ENCODE peak calls at places on chromosomes 4 and X, in eight cellular contexts. J, W, S, O, V, M, D and A are unnamed samples.

GRCh38 chr4:116015062-116015461 is 901.6 kb upstream of the NDST4 start:
- DNase-seq in J (no peak), W (no peak), S (no peak), O (no peak), V (no peak), M (no peak), D (no peak), A (no peak)

GRCh38 chr4:102139932-102140331 is 205.3 kb downstream of the SLC39A8 start:
- DNase-seq in J (no peak), W (no peak), S (no peak), O (no peak), V (no peak), M (no peak), D (no peak), A (no peak)

GRCh38 chrX:101411984-101412383 is 4.0 kb downstream of the HNRNPH2 start:
- DNase-seq in J (no peak), W (no peak), S (no peak), O (no peak), V (no peak), M (no peak), D (no peak), A (no peak)

GRCh38 chrX:116749943-116750342 is 287.2 kb upstream of the CT83 start:
- DNase-seq in J (no peak), W (no peak), S (no peak), O (no peak), V (no peak), M (no peak), D (no peak), A (no peak)

GRCh38 chrX:103825881-103826280 is 6.2 kb downstream of the RAB9B start:
- DNase-seq in J (no peak), W (no peak), S (no peak), O (no peak), V (no peak), M (no peak), D (no peak), A (no peak)

GRCh38 chrX:29617725-29618124 is 597.6 kb upstream of the MAGEB2 start:
- DNase-seq in J (no peak), W (no peak), S (no peak), O (no peak), V (no peak), M (no peak), D (peak; percentile 1), A (no peak)

GRCh38 chrX:71637253-71637618 is 18.9 kb upstream of the CXCR3 start:
- DNase-seq in J (no peak), W (no peak), S (no peak), O (peak; percentile 2), V (no peak), M (no peak), D (peak; percentile 67), A (no peak)

GRCh38 chr4:169315530-169316306 is 45.0 kb upstream of the SH3RF1 start:
- DNase-seq in J (no peak), W (no peak), S (no peak), O (peak; percentile 50), V (no peak), M (no peak), D (peak; percentile 47), A (no peak)

GRCh38 chr4:3858765-3859388 is 92.7 kb downstream of the ADRA2C start:
- DNase-seq in J (no peak), W (no peak), S (no peak), O (no peak), V (no peak), M (no peak), D (no peak), A (no peak)

GRCh38 chr4:138158746-138159297 is 83.3 kb downstream of the SLC7A11 start:
- DNase-seq in J (no peak), W (no peak), S (no peak), O (peak; percentile 62), V (no peak), M (no peak), D (peak; percentile 85), A (no peak)

GRCh38 chr4:5374994-5375393 is 323.7 kb downstream of the STK32B start:
- DNase-seq in J (no peak), W (no peak), S (no peak), O (no peak), V (no peak), M (no peak), D (no peak), A (no peak)

GRCh38 chr4:139247241-139247640 is 32.8 kb downstream of the MGARP start:
- DNase-seq in J (no peak), W (no peak), S (no peak), O (no peak), V (no peak), M (no peak), D (peak; percentile 34), A (no peak)

GRCh38 chrX:129932792-129933321 is 26.9 kb downstream of the UTP14A start:
- DNase-seq in J (peak; percentile 81), W (peak; percentile 76), S (no peak), O (peak; percentile 32), V (peak; percentile 31), M (peak; percentile 36), D (peak; percentile 48), A (no peak)

GRCh38 chr4:84937381-84937977 is 29.0 kb downstream of the WDFY3 start:
- DNase-seq in J (no peak), W (no peak), S (no peak), O (no peak), V (no peak), M (no peak), D (no peak), A (no peak)

GRCh38 chr4:94757192-94758140 is at the start of gene BMPR1B:
- DNase-seq in J (peak; percentile 39), W (peak; percentile 83), S (no peak), O (peak; percentile 83), V (no peak), M (no peak), D (peak; percentile 82), A (peak; percentile 65)

GRCh38 chr4:160675550-160675949 is 1488.2 kb downstream of the FSTL5 start:
- DNase-seq in J (no peak), W (no peak), S (no peak), O (no peak), V (no peak), M (no peak), D (no peak), A (no peak)

GRCh38 chr4:123399638-123400358 is 3.2 kb downstream of the SPRY1 start:
- DNase-seq in J (no peak), W (no peak), S (peak; percentile 27), O (peak; percentile 54), V (peak; percentile 37), M (no peak), D (peak; percentile 50), A (no peak)

GRCh38 chr4:156594619-156595018 is 377.0 kb downstream of the PDGFC start:
- DNase-seq in J (no peak), W (peak; percentile 69), S (no peak), O (no peak), V (peak; percentile 34), M (peak; percentile 36), D (no peak), A (peak; percentile 69)

GRCh38 chr4:123878976-123879375 is 482.4 kb downstream of the SPRY1 start:
- DNase-seq in J (no peak), W (no peak), S (no peak), O (no peak), V (no peak), M (no peak), D (no peak), A (no peak)

DNA sequence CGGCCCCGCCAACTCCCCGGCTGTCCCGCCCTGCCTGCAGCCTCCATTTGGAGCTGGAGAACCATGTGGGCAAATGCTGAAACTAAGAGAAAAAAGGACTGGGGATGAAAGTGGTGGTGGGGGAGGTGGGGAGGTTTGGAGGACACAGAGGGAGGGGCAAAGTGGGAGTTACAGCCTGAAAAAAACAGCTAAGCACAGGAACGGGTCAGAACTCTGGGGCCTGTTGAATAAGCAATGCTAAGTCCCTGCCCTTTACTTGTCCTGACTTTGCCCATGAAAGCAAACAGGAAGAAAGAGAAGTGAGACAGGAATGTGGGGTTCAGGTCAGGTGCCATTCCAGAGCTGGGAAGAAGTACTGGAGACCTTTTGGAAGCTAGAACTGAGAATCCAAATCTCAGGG is 3.4 kb upstream of the GSX2 start:
- DNase-seq in J (no peak), W (no peak), S (no peak), O (no peak), V (no peak), M (no peak), D (no peak), A (no peak)
- H3K27me3 ChIP-seq in J (peaks cover 14% of the 10 kb centered on the region), W (no peaks in the 10 kb centered on the region), S (peaks cover 43% of the 10 kb centered on the region), O (peaks cover 45% of the 10 kb centered on the region), V (no peaks in the 10 kb centered on the region), M (peaks cover 86% of the 10 kb centered on the region), D (peaks cover 22% of the 10 kb centered on the region), A (no peaks in the 10 kb centered on the region)

GRCh38 chr4:1004557-1005485 is 6.6 kb upstream of the FGFRL1 start:
- DNase-seq in J (peak; percentile 75), W (no peak), S (no peak), O (no peak), V (no peak), M (no peak), D (no peak), A (no peak)
- H3K27me3 ChIP-seq in J (peaks cover 18% of the 10 kb centered on the region), W (no peaks in the 10 kb centered on the region), S (no peaks in the 10 kb centered on the region), O (peaks cover 20% of the 10 kb centered on the region), V (no peaks in the 10 kb centered on the region), M (peaks cover 62% of the 10 kb centered on the region), D (peaks cover 28% of the 10 kb centered on the region), A (peaks cover 7% of the 10 kb centered on the region)

DNA sequence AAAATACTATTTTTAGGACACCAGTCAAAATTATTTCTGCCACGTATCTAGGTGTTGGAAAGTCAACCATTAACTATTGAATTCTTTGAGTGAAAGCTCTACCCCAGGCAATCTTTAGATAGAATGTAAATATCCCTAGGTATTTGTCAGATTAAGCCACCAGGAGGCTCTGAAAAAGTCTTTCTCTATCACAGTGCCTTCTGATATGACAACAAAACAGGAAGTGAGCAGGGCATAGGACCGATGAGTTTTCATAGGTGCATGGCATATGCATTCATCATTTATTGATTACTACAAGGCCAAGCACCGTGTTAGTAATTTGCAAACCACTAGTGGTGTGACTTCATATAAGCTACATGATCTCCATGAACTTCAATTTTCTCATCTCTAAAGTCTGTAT is 333.6 kb upstream of the F9 start:
- DNase-seq in J (no peak), W (no peak), S (peak; percentile 23), O (no peak), V (no peak), M (no peak), D (no peak), A (no peak)
- H3K27me3 ChIP-seq in J (no peaks in the 10 kb centered on the region), W (no peaks in the 10 kb centered on the region), S (no peaks in the 10 kb centered on the region), O (peaks cover 4% of the 10 kb centered on the region), V (no peaks in the 10 kb centered on the region), M (no peaks in the 10 kb centered on the region), D (no peaks in the 10 kb centered on the region), A (no peaks in the 10 kb centered on the region)

GRCh38 chrX:106957856-106958255 is 37.7 kb downstream of the CLDN2 start:
- DNase-seq in J (no peak), W (no peak), S (no peak), O (no peak), V (no peak), M (no peak), D (peak; percentile 13), A (no peak)

GRCh38 chrX:106963111-106963510 is 36.9 kb downstream of the MORC4 start:
- DNase-seq in J (no peak), W (no peak), S (no peak), O (peak; percentile 21), V (no peak), M (no peak), D (no peak), A (no peak)

GRCh38 chrX:106964290-106964689 is 35.7 kb downstream of the MORC4 start:
- DNase-seq in J (no peak), W (no peak), S (no peak), O (no peak), V (no peak), M (no peak), D (no peak), A (no peak)

GRCh38 chrX:106955004-106955772 is 35.0 kb downstream of the CLDN2 start:
- DNase-seq in J (no peak), W (no peak), S (no peak), O (peak; percentile 51), V (no peak), M (no peak), D (peak; percentile 56), A (no peak)

GRCh38 chrX:106959897-106960296 is 39.7 kb downstream of the CLDN2 start:
- DNase-seq in J (no peak), W (no peak), S (no peak), O (peak; percentile 69), V (no peak), M (no peak), D (peak; percentile 37), A (no peak)
- H3K27me3 ChIP-seq in J (peaks cover 3% of the 10 kb centered on the region), W (no peaks in the 10 kb centered on the region), S (no peaks in the 10 kb centered on the region), O (peaks cover 24% of the 10 kb centered on the region), V (no peaks in the 10 kb centered on the region), M (no peaks in the 10 kb centered on the region), D (no peaks in the 10 kb centered on the region), A (no peaks in the 10 kb centered on the region)